ENCODE peak calls at places on chromosomes 2 and 18, in nine cellular contexts. One of them, this sample, is unnamed. For H3K4me1, the result is how much of the 10 kb centered on the place peaks cover.

GRCh38 chr18:21167641-21168372 is 56.2 kb upstream of the ROCK1 start:
- DNase-seq in GM23248: no peak
- DNase-seq in mesenchymal stem cell: no peak
- DNase-seq in right cardiac atrium: no peak
- DNase-seq in right lobe of liver: no peak
- DNase-seq in heart right ventricle: no peak
- DNase-seq in pancreas: peak
- DNase-seq in OCI-LY7: no peak
- DNase-seq in right atrium auricular region: no peak
- DNase-seq in this sample: peak

GRCh38 chr2:219636144-219636915 is 8.9 kb downstream of the SLC4A3 start:
- DNase-seq in GM23248: no peak
- DNase-seq in mesenchymal stem cell: no peak
- DNase-seq in right cardiac atrium: no peak
- DNase-seq in right lobe of liver: no peak
- DNase-seq in heart right ventricle: no peak
- DNase-seq in pancreas: no peak
- DNase-seq in OCI-LY7: no peak
- DNase-seq in right atrium auricular region: no peak
- DNase-seq in this sample: no peak

GRCh38 chr2:23414876-23415275 is 29.9 kb downstream of the KLHL29 start:
- DNase-seq in GM23248: peak
- DNase-seq in mesenchymal stem cell: peak
- DNase-seq in right cardiac atrium: no peak
- DNase-seq in right lobe of liver: no peak
- DNase-seq in heart right ventricle: no peak
- DNase-seq in pancreas: no peak
- DNase-seq in OCI-LY7: no peak
- DNase-seq in right atrium auricular region: no peak
- DNase-seq in this sample: no peak

GRCh38 chr2:53633441-53633840 is 134.2 kb upstream of the CHAC2 start:
- DNase-seq in GM23248: peak
- DNase-seq in mesenchymal stem cell: peak
- DNase-seq in right cardiac atrium: no peak
- DNase-seq in right lobe of liver: no peak
- DNase-seq in heart right ventricle: no peak
- DNase-seq in pancreas: no peak
- DNase-seq in OCI-LY7: no peak
- DNase-seq in right atrium auricular region: no peak
- DNase-seq in this sample: no peak

GRCh38 chr18:54776282-54776977 is 51.8 kb upstream of the RAB27B start:
- DNase-seq in GM23248: peak
- DNase-seq in mesenchymal stem cell: peak
- DNase-seq in right cardiac atrium: no peak
- DNase-seq in right lobe of liver: no peak
- DNase-seq in heart right ventricle: no peak
- DNase-seq in pancreas: no peak
- DNase-seq in OCI-LY7: no peak
- DNase-seq in right atrium auricular region: peak
- DNase-seq in this sample: peak

GRCh38 chr2:121294881-121295840 is 10.2 kb upstream of the TFCP2L1 start:
- DNase-seq in GM23248: no peak
- DNase-seq in mesenchymal stem cell: no peak
- DNase-seq in right cardiac atrium: no peak
- DNase-seq in right lobe of liver: no peak
- DNase-seq in heart right ventricle: no peak
- DNase-seq in pancreas: no peak
- DNase-seq in OCI-LY7: no peak
- DNase-seq in right atrium auricular region: peak
- DNase-seq in this sample: peak

GRCh38 chr2:112031916-112032582 is 23.0 kb upstream of the TMEM87B start:
- DNase-seq in GM23248: peak
- DNase-seq in mesenchymal stem cell: peak
- DNase-seq in right cardiac atrium: no peak
- DNase-seq in right lobe of liver: no peak
- DNase-seq in heart right ventricle: no peak
- DNase-seq in pancreas: no peak
- DNase-seq in OCI-LY7: no peak
- DNase-seq in right atrium auricular region: no peak
- DNase-seq in this sample: no peak

GRCh38 chr2:4763009-4763408 is 929.2 kb upstream of the SOX11 start:
- DNase-seq in GM23248: no peak
- DNase-seq in mesenchymal stem cell: no peak
- DNase-seq in right cardiac atrium: no peak
- DNase-seq in right lobe of liver: no peak
- DNase-seq in heart right ventricle: no peak
- DNase-seq in pancreas: peak
- DNase-seq in OCI-LY7: peak
- DNase-seq in right atrium auricular region: no peak
- DNase-seq in this sample: no peak

GRCh38 chr2:185644828-185645227 is 93.8 kb upstream of the FSIP2 start:
- DNase-seq in GM23248: no peak
- DNase-seq in mesenchymal stem cell: peak
- DNase-seq in right cardiac atrium: no peak
- DNase-seq in right lobe of liver: no peak
- DNase-seq in heart right ventricle: no peak
- DNase-seq in pancreas: no peak
- DNase-seq in OCI-LY7: no peak
- DNase-seq in right atrium auricular region: no peak
- DNase-seq in this sample: no peak

GRCh38 chr2:133954636-133955035 is 299.2 kb upstream of the MGAT5 start:
- DNase-seq in GM23248: no peak
- DNase-seq in mesenchymal stem cell: no peak
- DNase-seq in right cardiac atrium: no peak
- DNase-seq in right lobe of liver: no peak
- DNase-seq in heart right ventricle: no peak
- DNase-seq in pancreas: no peak
- DNase-seq in OCI-LY7: no peak
- DNase-seq in right atrium auricular region: no peak
- DNase-seq in this sample: no peak

GRCh38 chr2:103656558-103656957 is 894.7 kb downstream of the TMEM182 start:
- DNase-seq in GM23248: peak
- DNase-seq in mesenchymal stem cell: no peak
- DNase-seq in right cardiac atrium: no peak
- DNase-seq in right lobe of liver: no peak
- DNase-seq in heart right ventricle: no peak
- DNase-seq in pancreas: no peak
- DNase-seq in OCI-LY7: peak
- DNase-seq in right atrium auricular region: no peak
- DNase-seq in this sample: no peak

DNA sequence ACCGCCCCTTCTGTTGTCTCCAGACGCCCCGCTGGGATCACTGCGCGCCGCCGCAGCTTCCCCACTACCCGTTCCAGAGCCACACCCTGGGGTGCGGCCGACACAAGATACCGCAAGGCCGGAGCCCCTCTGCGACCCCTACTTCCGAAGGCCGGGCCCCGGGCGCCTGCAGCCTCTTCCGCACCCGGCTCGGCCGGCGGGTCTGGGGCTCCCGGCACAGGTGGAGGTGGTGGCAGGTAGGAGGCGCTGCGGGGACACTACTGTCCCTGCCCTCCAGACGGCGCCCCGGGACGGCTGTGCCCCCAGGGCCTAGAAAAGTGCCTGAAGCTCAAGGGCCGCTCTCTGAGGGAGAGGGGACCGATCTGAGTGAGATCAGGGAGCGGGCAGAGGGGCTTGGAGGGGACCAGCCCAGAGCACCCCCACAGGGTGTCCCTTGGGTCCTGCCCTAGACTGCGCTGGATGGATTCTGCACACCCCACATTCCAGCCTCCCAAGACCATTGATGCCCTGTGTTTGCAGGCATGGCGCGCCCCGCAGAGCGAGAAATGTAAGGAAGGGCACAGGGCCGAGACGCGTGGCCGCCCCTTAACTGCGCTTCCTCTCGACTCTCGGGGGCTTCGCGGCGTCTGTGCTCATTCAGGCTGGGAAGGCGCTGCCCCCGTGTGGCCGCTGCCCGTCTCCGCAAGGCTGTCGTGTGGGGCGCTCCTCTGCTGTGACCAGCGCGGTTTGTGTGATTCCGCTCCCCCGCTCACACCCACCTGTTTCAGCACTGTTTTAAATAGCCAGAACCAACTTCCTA is 79.9 kb downstream of the GFPT1 start:
- DNase-seq in GM23248: peak
- DNase-seq in mesenchymal stem cell: peak
- DNase-seq in right cardiac atrium: peak
- DNase-seq in right lobe of liver: peak
- DNase-seq in heart right ventricle: peak
- DNase-seq in pancreas: peak
- DNase-seq in OCI-LY7: peak
- DNase-seq in right atrium auricular region: peak
- DNase-seq in this sample: peak
- H3K4me1 ChIP-seq in GM23248: under half
- H3K4me1 ChIP-seq in mesenchymal stem cell: under half
- H3K4me1 ChIP-seq in right cardiac atrium: under half
- H3K4me1 ChIP-seq in right lobe of liver: under half
- H3K4me1 ChIP-seq in heart right ventricle: under half
- H3K4me1 ChIP-seq in pancreas: under half
- H3K4me1 ChIP-seq in OCI-LY7: under half
- H3K4me1 ChIP-seq in right atrium auricular region: under half
- H3K4me1 ChIP-seq in this sample: under half

DNA sequence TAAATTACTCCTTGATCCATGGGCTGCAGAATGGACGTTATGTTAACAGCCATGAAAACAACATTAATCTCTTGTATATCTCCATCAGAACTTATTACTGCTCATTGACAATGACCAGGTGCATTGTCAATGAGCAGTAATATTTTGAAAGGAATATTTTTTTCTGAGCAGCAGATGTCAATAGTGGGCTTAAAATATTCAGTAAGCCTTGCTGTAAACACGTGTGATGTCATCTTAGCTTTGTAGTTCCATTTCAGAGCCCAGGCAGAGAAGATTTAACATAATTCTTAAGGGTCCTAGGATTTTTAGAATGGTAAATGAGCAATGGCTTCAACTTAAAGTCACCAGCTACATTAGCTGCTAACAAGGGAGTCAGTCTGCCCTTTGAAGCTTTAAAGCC is 26.6 kb downstream of the CFAP210 start:
- DNase-seq in GM23248: no peak
- DNase-seq in mesenchymal stem cell: no peak
- DNase-seq in right cardiac atrium: no peak
- DNase-seq in right lobe of liver: no peak
- DNase-seq in heart right ventricle: no peak
- DNase-seq in pancreas: no peak
- DNase-seq in OCI-LY7: no peak
- DNase-seq in right atrium auricular region: no peak
- DNase-seq in this sample: no peak
- H3K4me1 ChIP-seq in GM23248: under half
- H3K4me1 ChIP-seq in mesenchymal stem cell: under half
- H3K4me1 ChIP-seq in right cardiac atrium: under half
- H3K4me1 ChIP-seq in right lobe of liver: under half
- H3K4me1 ChIP-seq in heart right ventricle: under half
- H3K4me1 ChIP-seq in pancreas: under half
- H3K4me1 ChIP-seq in OCI-LY7: under half
- H3K4me1 ChIP-seq in right atrium auricular region: under half
- H3K4me1 ChIP-seq in this sample: under half

GRCh38 chr2:174035981-174036742 is 71.0 kb upstream of the SP3 start:
- DNase-seq in GM23248: peak
- DNase-seq in mesenchymal stem cell: no peak
- DNase-seq in right cardiac atrium: peak
- DNase-seq in right lobe of liver: no peak
- DNase-seq in heart right ventricle: no peak
- DNase-seq in pancreas: no peak
- DNase-seq in OCI-LY7: no peak
- DNase-seq in right atrium auricular region: peak
- DNase-seq in this sample: peak

GRCh38 chr2:174038472-174038871 is 73.3 kb upstream of the SP3 start:
- DNase-seq in GM23248: no peak
- DNase-seq in mesenchymal stem cell: no peak
- DNase-seq in right cardiac atrium: no peak
- DNase-seq in right lobe of liver: no peak
- DNase-seq in heart right ventricle: no peak
- DNase-seq in pancreas: no peak
- DNase-seq in OCI-LY7: peak
- DNase-seq in right atrium auricular region: no peak
- DNase-seq in this sample: no peak

GRCh38 chr2:174039551-174040416 is 74.6 kb upstream of the SP3 start:
- DNase-seq in GM23248: peak
- DNase-seq in mesenchymal stem cell: peak
- DNase-seq in right cardiac atrium: peak
- DNase-seq in right lobe of liver: peak
- DNase-seq in heart right ventricle: peak
- DNase-seq in pancreas: peak
- DNase-seq in OCI-LY7: peak
- DNase-seq in right atrium auricular region: peak
- DNase-seq in this sample: no peak

GRCh38 chr2:174035117-174035516 is 69.9 kb upstream of the SP3 start:
- DNase-seq in GM23248: peak
- DNase-seq in mesenchymal stem cell: no peak
- DNase-seq in right cardiac atrium: no peak
- DNase-seq in right lobe of liver: no peak
- DNase-seq in heart right ventricle: no peak
- DNase-seq in pancreas: no peak
- DNase-seq in OCI-LY7: no peak
- DNase-seq in right atrium auricular region: no peak
- DNase-seq in this sample: no peak

DNA sequence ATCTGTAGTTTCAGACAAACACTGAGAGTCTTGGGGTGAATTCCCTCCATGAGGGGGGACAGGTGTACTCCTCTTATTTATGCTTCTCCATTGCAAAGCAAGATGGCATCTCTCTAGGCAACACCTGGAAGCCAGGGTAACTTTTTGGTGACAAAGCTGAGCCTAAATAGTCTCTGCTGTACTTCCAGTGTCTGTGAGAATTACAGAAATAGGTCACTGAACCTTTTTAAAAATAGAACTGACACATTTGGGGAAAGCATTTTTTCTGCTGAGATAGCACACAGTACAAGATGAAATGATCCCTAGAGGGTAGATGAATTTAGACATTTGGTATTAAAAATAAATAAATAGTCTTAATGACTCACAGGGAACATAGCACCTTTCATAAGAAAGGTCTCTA is 71.7 kb upstream of the SP3 start:
- DNase-seq in GM23248: peak
- DNase-seq in mesenchymal stem cell: no peak
- DNase-seq in right cardiac atrium: no peak
- DNase-seq in right lobe of liver: no peak
- DNase-seq in heart right ventricle: no peak
- DNase-seq in pancreas: no peak
- DNase-seq in OCI-LY7: no peak
- DNase-seq in right atrium auricular region: no peak
- DNase-seq in this sample: no peak
- H3K4me1 ChIP-seq in GM23248: under half
- H3K4me1 ChIP-seq in mesenchymal stem cell: under half
- H3K4me1 ChIP-seq in right cardiac atrium: under half
- H3K4me1 ChIP-seq in right lobe of liver: under half
- H3K4me1 ChIP-seq in heart right ventricle: under half
- H3K4me1 ChIP-seq in pancreas: under half
- H3K4me1 ChIP-seq in OCI-LY7: under half
- H3K4me1 ChIP-seq in right atrium auricular region: under half
- H3K4me1 ChIP-seq in this sample: under half

DNA sequence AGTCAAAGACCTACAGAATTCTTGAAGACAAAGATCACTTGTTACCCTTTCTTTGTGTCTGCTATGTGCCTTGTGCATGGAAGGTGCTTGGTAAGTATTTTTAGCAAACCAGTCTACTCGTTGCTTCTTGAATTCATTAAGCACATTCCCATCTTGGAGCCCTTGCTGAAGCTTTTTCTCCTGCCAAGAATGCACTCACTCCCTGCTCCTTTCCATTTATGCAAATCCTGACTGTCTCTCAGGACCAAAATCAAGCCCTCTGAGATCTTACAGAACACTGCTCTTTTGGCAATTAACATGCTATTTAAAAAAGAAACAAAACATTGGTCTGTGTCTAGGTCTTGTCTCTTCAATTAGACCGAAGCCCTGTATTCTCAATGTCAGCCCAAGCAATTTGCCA is 75.8 kb downstream of the CLHC1 start:
- DNase-seq in GM23248: peak
- DNase-seq in mesenchymal stem cell: peak
- DNase-seq in right cardiac atrium: no peak
- DNase-seq in right lobe of liver: no peak
- DNase-seq in heart right ventricle: no peak
- DNase-seq in pancreas: no peak
- DNase-seq in OCI-LY7: no peak
- DNase-seq in right atrium auricular region: no peak
- DNase-seq in this sample: no peak
- H3K4me1 ChIP-seq in GM23248: half or more
- H3K4me1 ChIP-seq in mesenchymal stem cell: under half
- H3K4me1 ChIP-seq in right cardiac atrium: under half
- H3K4me1 ChIP-seq in right lobe of liver: under half
- H3K4me1 ChIP-seq in heart right ventricle: under half
- H3K4me1 ChIP-seq in pancreas: half or more
- H3K4me1 ChIP-seq in OCI-LY7: under half
- H3K4me1 ChIP-seq in right atrium auricular region: under half
- H3K4me1 ChIP-seq in this sample: half or more